ENCODE peak calls at places on chromosomes 4 and X, in six cellular contexts. One of them, this sample, is unnamed.

GRCh38 chrX:2748815-2749188 is 3.0 kb upstream of the XG start:
- DNase-seq in bronchial epithelial cell: no peak
- DNase-seq in germinal center: no peak
- DNase-seq in mucosa of gallbladder: no peak
- DNase-seq in activated CD4-positive, alpha-beta T cell treated with anti-CD3 and anti-CD28 coated beads, Interleukin-2, amount 50 U/mL, for 4 hours: no peak
- DNase-seq in hippocampal formation: no peak
- DNase-seq in this sample: no peak

GRCh38 chrX:151754042-151754419 is 19.5 kb downstream of the CNGA2 start:
- DNase-seq in bronchial epithelial cell: peak
- DNase-seq in germinal center: no peak
- DNase-seq in mucosa of gallbladder: peak
- DNase-seq in activated CD4-positive, alpha-beta T cell treated with anti-CD3 and anti-CD28 coated beads, Interleukin-2, amount 50 U/mL, for 4 hours: no peak
- DNase-seq in hippocampal formation: no peak
- DNase-seq in this sample: peak

GRCh38 chr4:8763966-8764901 is 107.4 kb downstream of the HMX1 start:
- DNase-seq in bronchial epithelial cell: no peak
- DNase-seq in germinal center: no peak
- DNase-seq in mucosa of gallbladder: no peak
- DNase-seq in activated CD4-positive, alpha-beta T cell treated with anti-CD3 and anti-CD28 coated beads, Interleukin-2, amount 50 U/mL, for 4 hours: no peak
- DNase-seq in hippocampal formation: no peak
- DNase-seq in this sample: no peak

GRCh38 chr4:56156141-56156540 is 207.4 kb downstream of the CEP135 start:
- DNase-seq in bronchial epithelial cell: no peak
- DNase-seq in germinal center: no peak
- DNase-seq in mucosa of gallbladder: no peak
- DNase-seq in activated CD4-positive, alpha-beta T cell treated with anti-CD3 and anti-CD28 coated beads, Interleukin-2, amount 50 U/mL, for 4 hours: no peak
- DNase-seq in hippocampal formation: no peak
- DNase-seq in this sample: no peak

GRCh38 chr4:89704651-89705395 is 132.1 kb downstream of the SNCA start:
- DNase-seq in bronchial epithelial cell: no peak
- DNase-seq in germinal center: no peak
- DNase-seq in mucosa of gallbladder: no peak
- DNase-seq in activated CD4-positive, alpha-beta T cell treated with anti-CD3 and anti-CD28 coated beads, Interleukin-2, amount 50 U/mL, for 4 hours: no peak
- DNase-seq in hippocampal formation: no peak
- DNase-seq in this sample: no peak

GRCh38 chr4:7620086-7620813 is 185.5 kb upstream of the PSAPL1 start:
- DNase-seq in bronchial epithelial cell: no peak
- DNase-seq in germinal center: no peak
- DNase-seq in mucosa of gallbladder: no peak
- DNase-seq in activated CD4-positive, alpha-beta T cell treated with anti-CD3 and anti-CD28 coated beads, Interleukin-2, amount 50 U/mL, for 4 hours: no peak
- DNase-seq in hippocampal formation: no peak
- DNase-seq in this sample: no peak

GRCh38 chr4:6474053-6474568 is 1.7 kb upstream of the PPP2R2C start:
- DNase-seq in bronchial epithelial cell: no peak
- DNase-seq in germinal center: no peak
- DNase-seq in mucosa of gallbladder: no peak
- DNase-seq in activated CD4-positive, alpha-beta T cell treated with anti-CD3 and anti-CD28 coated beads, Interleukin-2, amount 50 U/mL, for 4 hours: no peak
- DNase-seq in hippocampal formation: no peak
- DNase-seq in this sample: no peak

GRCh38 chrX:40310016-40310415 is 212.3 kb upstream of the BCOR start:
- DNase-seq in bronchial epithelial cell: no peak
- DNase-seq in germinal center: no peak
- DNase-seq in mucosa of gallbladder: no peak
- DNase-seq in activated CD4-positive, alpha-beta T cell treated with anti-CD3 and anti-CD28 coated beads, Interleukin-2, amount 50 U/mL, for 4 hours: no peak
- DNase-seq in hippocampal formation: no peak
- DNase-seq in this sample: no peak

GRCh38 chr4:98430708-98431403 is 169.7 kb downstream of the RAP1GDS1 start:
- DNase-seq in bronchial epithelial cell: peak
- DNase-seq in germinal center: no peak
- DNase-seq in mucosa of gallbladder: no peak
- DNase-seq in activated CD4-positive, alpha-beta T cell treated with anti-CD3 and anti-CD28 coated beads, Interleukin-2, amount 50 U/mL, for 4 hours: no peak
- DNase-seq in hippocampal formation: no peak
- DNase-seq in this sample: peak

GRCh38 chr4:57190651-57191481 is 80.7 kb upstream of the IGFBP7 start:
- DNase-seq in bronchial epithelial cell: peak
- DNase-seq in germinal center: peak
- DNase-seq in mucosa of gallbladder: no peak
- DNase-seq in activated CD4-positive, alpha-beta T cell treated with anti-CD3 and anti-CD28 coated beads, Interleukin-2, amount 50 U/mL, for 4 hours: no peak
- DNase-seq in hippocampal formation: no peak
- DNase-seq in this sample: peak

GRCh38 chrX:118730500-118731247 is 3.3 kb downstream of the IL13RA1 start:
- DNase-seq in bronchial epithelial cell: peak
- DNase-seq in germinal center: no peak
- DNase-seq in mucosa of gallbladder: no peak
- DNase-seq in activated CD4-positive, alpha-beta T cell treated with anti-CD3 and anti-CD28 coated beads, Interleukin-2, amount 50 U/mL, for 4 hours: no peak
- DNase-seq in hippocampal formation: no peak
- DNase-seq in this sample: peak

GRCh38 chr4:336099-336892 is 1.3 kb upstream of the ZNF141 start:
- DNase-seq in bronchial epithelial cell: no peak
- DNase-seq in germinal center: peak
- DNase-seq in mucosa of gallbladder: no peak
- DNase-seq in activated CD4-positive, alpha-beta T cell treated with anti-CD3 and anti-CD28 coated beads, Interleukin-2, amount 50 U/mL, for 4 hours: no peak
- DNase-seq in hippocampal formation: no peak
- DNase-seq in this sample: no peak

GRCh38 chr4:80237992-80238391 is 28.5 kb upstream of the FGF5 start:
- DNase-seq in bronchial epithelial cell: peak
- DNase-seq in germinal center: no peak
- DNase-seq in mucosa of gallbladder: no peak
- DNase-seq in activated CD4-positive, alpha-beta T cell treated with anti-CD3 and anti-CD28 coated beads, Interleukin-2, amount 50 U/mL, for 4 hours: no peak
- DNase-seq in hippocampal formation: no peak
- DNase-seq in this sample: peak